ENCODE peak calls at places on chromosomes 2 and 18, in five cellular contexts. R, A, S, N and T are unnamed samples.

GRCh38 chr18:2889761-2890192 is 43.0 kb downstream of the EMILIN2 start:
- DNase-seq in R (no peak), A (no peak), S (no peak), N (no peak), T (no peak)

GRCh38 chr2:54021702-54022101 is 50.9 kb upstream of the PSME4 start:
- DNase-seq in R (no peak), A (no peak), S (no peak), N (no peak), T (no peak)

GRCh38 chr2:18762667-18763066 is 173.3 kb upstream of the NT5C1B start:
- DNase-seq in R (no peak), A (no peak), S (no peak), N (no peak), T (no peak)

GRCh38 chr2:140988597-140988996 is 1142.2 kb downstream of the LRP1B start:
- DNase-seq in R (no peak), A (no peak), S (no peak), N (no peak), T (no peak)

GRCh38 chr2:16195681-16196070 is 255.3 kb downstream of the MYCN start:
- DNase-seq in R (no peak), A (no peak), S (no peak), N (no peak), T (no peak)

GRCh38 chr2:134683561-134684112 is 35.2 kb downstream of the TMEM163 start:
- DNase-seq in R (peak; percentile 57), A (no peak), S (no peak), N (no peak), T (no peak)

GRCh38 chr18:23106575-23106974 is 28.7 kb upstream of the CABLES1 start:
- DNase-seq in R (peak; percentile 67), A (no peak), S (no peak), N (peak; percentile 63), T (no peak)

GRCh38 chr2:136246086-136246669 is 128.2 kb upstream of the CXCR4 start:
- DNase-seq in R (peak; percentile 92), A (peak; percentile 74), S (no peak), N (no peak), T (no peak)

GRCh38 chr2:101844055-101844635 is 146.6 kb downstream of the MAP4K4 start:
- DNase-seq in R (no peak), A (no peak), S (no peak), N (no peak), T (no peak)

GRCh38 chr2:145221032-145221431 is 701.1 kb upstream of the ZEB2 start:
- DNase-seq in R (no peak), A (no peak), S (no peak), N (no peak), T (no peak)

GRCh38 chr2:205889073-205889472 is 196.9 kb downstream of the INO80D start:
- DNase-seq in R (no peak), A (no peak), S (no peak), N (no peak), T (no peak)

GRCh38 chr18:8744038-8744437 is 38.7 kb downstream of the MTCL1 start:
- DNase-seq in R (no peak), A (no peak), S (no peak), N (no peak), T (no peak)

GRCh38 chr2:70083344-70084156 is 3.7 kb upstream of the PCBP1 start:
- DNase-seq in R (no peak), A (no peak), S (no peak), N (no peak), T (no peak)

GRCh38 chr18:24413148-24413547 is 13.3 kb upstream of the IMPACT start:
- DNase-seq in R (no peak), A (peak; percentile 37), S (peak; percentile 15), N (no peak), T (no peak)

GRCh38 chr2:160630801-160631590 is 137.4 kb upstream of the RBMS1 start:
- DNase-seq in R (no peak), A (no peak), S (peak; percentile 21), N (no peak), T (no peak)

GRCh38 chr2:226799976-226800940 is 638 bp upstream of the IRS1 start:
- DNase-seq in R (peak; percentile 65), A (peak; percentile 30), S (no peak), N (no peak), T (no peak)

GRCh38 chr18:37742436-37742835 is 176.8 kb upstream of the CELF4 start:
- DNase-seq in R (no peak), A (no peak), S (no peak), N (no peak), T (no peak)

GRCh38 chr2:215791481-215791937 is 221.8 kb downstream of the MREG start:
- DNase-seq in R (no peak), A (no peak), S (no peak), N (no peak), T (no peak)

GRCh38 chr2:20291106-20291564 is 59.5 kb downstream of the PUM2 start:
- DNase-seq in R (peak; percentile 72), A (peak; percentile 75), S (no peak), N (peak; percentile 44), T (no peak)

GRCh38 chr2:23404426-23404825 is 19.4 kb downstream of the KLHL29 start:
- DNase-seq in R (peak; percentile 75), A (peak; percentile 51), S (no peak), N (peak; percentile 57), T (no peak)

GRCh38 chr18:45845410-45845809 is 19.9 kb downstream of the SIGLEC15 start:
- DNase-seq in R (peak; percentile 51), A (no peak), S (no peak), N (no peak), T (no peak)

GRCh38 chr2:218008060-218009040 is 5.6 kb upstream of the TNS1 start:
- DNase-seq in R (no peak), A (no peak), S (no peak), N (no peak), T (no peak)

GRCh38 chr2:75284345-75284744 is 85.0 kb upstream of the TACR1 start:
- DNase-seq in R (no peak), A (no peak), S (no peak), N (no peak), T (no peak)

GRCh38 chr2:134410831-134411231 is 157.0 kb downstream of the MGAT5 start:
- DNase-seq in R (no peak), A (peak; percentile 32), S (no peak), N (no peak), T (no peak)

GRCh38 chr18:75455249-75456183 is 28.0 kb upstream of the SMIM21 start:
- DNase-seq in R (no peak), A (peak; percentile 45), S (peak; percentile 32), N (no peak), T (no peak)

GRCh38 chr2:85797959-85798358 is 44.2 kb downstream of the ATOH8 start:
- DNase-seq in R (no peak), A (no peak), S (no peak), N (no peak), T (no peak)

GRCh38 chr18:44589709-44590108 is 91.0 kb upstream of the SETBP1 start:
- DNase-seq in R (no peak), A (no peak), S (no peak), N (no peak), T (no peak)

GRCh38 chr2:237456200-237456731 is 30.8 kb upstream of the MLPH start:
- DNase-seq in R (no peak), A (no peak), S (peak; percentile 72), N (peak; percentile 97), T (peak; percentile 83)

GRCh38 chr2:105113616-105114275 is 75.9 kb downstream of the MRPS9 start:
- DNase-seq in R (no peak), A (no peak), S (no peak), N (no peak), T (no peak)

GRCh38 chr2:60439219-60439974 is 114.1 kb downstream of the BCL11A start:
- DNase-seq in R (no peak), A (peak; percentile 25), S (peak; percentile 51), N (no peak), T (no peak)

GRCh38 chr2:14632133-14632936 is at the start of gene LRATD1:
- DNase-seq in R (peak; percentile 89), A (peak; percentile 97), S (peak; percentile 85), N (peak; percentile 38), T (peak; percentile 51)

GRCh38 chr2:122019729-122020128 is 264.3 kb downstream of the TSN start:
- DNase-seq in R (no peak), A (no peak), S (no peak), N (no peak), T (no peak)

GRCh38 chr2:144533221-144533620 is 13.3 kb upstream of the ZEB2 start:
- DNase-seq in R (no peak), A (no peak), S (no peak), N (no peak), T (no peak)

GRCh38 chr2:5959836-5960820 is 267.9 kb downstream of the SOX11 start:
- DNase-seq in R (no peak), A (no peak), S (no peak), N (no peak), T (no peak)

GRCh38 chr2:23480991-23481797 is 96.2 kb downstream of the KLHL29 start:
- DNase-seq in R (no peak), A (no peak), S (no peak), N (peak; percentile 74), T (no peak)

GRCh38 chr18:3452750-3453539 is 3.0 kb downstream of the TGIF1 start:
- DNase-seq in R (no peak), A (no peak), S (no peak), N (no peak), T (no peak)

GRCh38 chr2:64283015-64283570 is 138.9 kb upstream of the PELI1 start:
- DNase-seq in R (no peak), A (no peak), S (no peak), N (no peak), T (no peak)

GRCh38 chr2:208406474-208407451 is at the start of gene PTH2R:
- DNase-seq in R (no peak), A (peak; percentile 40), S (peak; percentile 13), N (no peak), T (no peak)
- H3K4me3 ChIP-seq in R (no peak within 1 kb of the TSS), A (peak within 1 kb of the TSS; percentile 40), S (no peak within 1 kb of the TSS), N (no peak within 1 kb of the TSS), T (peak within 1 kb of the TSS; percentile 58)

GRCh38 chr18:711693-712400 is 583 bp downstream of the ENOSF1 start:
- DNase-seq in R (peak; percentile 89), A (peak; percentile 89), S (peak; percentile 47), N (peak; percentile 33), T (peak; percentile 37)
- TF ChIP-seq CTCF in R (no peak), A (no peak), S (no peak), N (peak; percentile 8), T (no peak)

DNA sequence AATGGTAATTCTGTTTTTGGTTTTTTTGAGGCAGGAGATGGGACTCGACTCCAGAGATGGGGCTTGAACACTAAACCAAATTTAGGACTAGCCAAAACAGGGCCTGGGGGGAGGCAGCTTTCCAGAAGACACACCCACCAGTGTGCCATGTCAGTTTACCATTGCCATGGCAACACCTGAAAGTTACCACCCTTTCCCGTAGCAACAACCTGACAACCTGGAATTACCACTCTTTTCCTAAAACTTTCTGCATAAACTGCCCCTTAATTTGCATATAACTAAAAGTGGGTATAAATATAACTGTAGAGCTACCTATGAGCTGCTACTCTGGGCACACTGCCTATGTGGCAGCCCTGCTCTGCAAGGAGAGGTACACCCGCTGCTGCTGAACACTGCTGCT is 10.3 kb downstream of the CDK15 start:
- DNase-seq in R (no peak), A (no peak), S (no peak), N (no peak), T (no peak)
- H3K27ac ChIP-seq in R (no peak overlapping the region), A (no peak overlapping the region), S (no peak overlapping the region), N (no peak overlapping the region), T (no peak overlapping the region)

DNA sequence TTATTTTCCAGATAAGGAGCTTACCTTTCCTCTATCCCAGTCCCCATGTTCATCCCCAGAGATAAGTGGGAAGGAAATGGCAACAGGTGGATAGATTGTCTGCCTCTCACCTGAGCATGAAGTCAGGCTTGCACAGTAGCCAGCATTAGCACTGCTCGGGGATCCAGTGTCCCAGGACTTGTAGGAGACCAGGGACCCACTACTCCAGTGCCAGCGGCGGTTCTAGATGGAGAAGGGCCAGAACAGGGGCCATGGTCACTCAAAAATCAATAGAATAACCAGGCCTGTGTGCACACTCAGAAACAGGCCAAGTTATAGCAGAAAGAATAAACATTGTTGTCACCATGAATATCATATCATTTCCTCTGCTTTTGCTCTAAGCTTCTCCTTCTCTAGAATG is 2.4 kb downstream of the REG1B start:
- DNase-seq in R (no peak), A (no peak), S (no peak), N (no peak), T (no peak)
- H3K4me3 ChIP-seq in R (no peak overlapping the region), A (no peak overlapping the region), S (no peak overlapping the region), N (no peak overlapping the region), T (no peak overlapping the region)